ENCODE peak calls at places on chromosomes 11 and 22, in seven cellular contexts. U is fibroblast of mammary gland, I is lower lobe of right lung, V is tibial nerve, Y is fibroblast of lung, B is Peyer's patch, O is activated B cell treated with CpG ODN at 0.5 μM for 24 hours. P is an unnamed sample.

GRCh38 chr22:30712094-30712493 is 17.4 kb downstream of the OSBP2 start:
- DNase-seq in U (no peak), I (no peak), V (no peak), Y (no peak), B (no peak), O (no peak), P (no peak)

GRCh38 chr11:120608760-120609211 is 97.2 kb downstream of the GRIK4 start:
- DNase-seq in U (peak), I (peak), V (peak), Y (peak), B (no peak), O (no peak), P (no peak)

GRCh38 chr22:24207264-24208011 is 26.2 kb downstream of the SUSD2 start:
- DNase-seq in U (no peak), I (no peak), V (no peak), Y (peak), B (no peak), O (no peak), P (no peak)

GRCh38 chr11:73810637-73811036 is 23.0 kb downstream of the MRPL48 start:
- DNase-seq in U (no peak), I (no peak), V (no peak), Y (peak), B (no peak), O (no peak), P (no peak)

GRCh38 chr11:60913793-60914619 is at the start of gene TMEM109:
- DNase-seq in U (peak), I (peak), V (peak), Y (peak), B (peak), O (peak), P (peak)

GRCh38 chr11:3609416-3610265 is 32.2 kb downstream of the ART5 start:
- DNase-seq in U (peak), I (no peak), V (peak), Y (no peak), B (no peak), O (no peak), P (peak)

GRCh38 chr11:103215812-103216211 is 106.6 kb downstream of the DYNC2H1 start:
- DNase-seq in U (peak), I (no peak), V (no peak), Y (peak), B (no peak), O (no peak), P (no peak)

GRCh38 chr11:67635231-67635521 is 4.4 kb downstream of the TBX10 start:
- DNase-seq in U (no peak), I (no peak), V (no peak), Y (no peak), B (no peak), O (no peak), P (no peak)

GRCh38 chr11:44899959-44900358 is 50.7 kb downstream of the TP53I11 start:
- DNase-seq in U (peak), I (no peak), V (no peak), Y (peak), B (no peak), O (no peak), P (peak)

GRCh38 chr22:48263791-48264351 is 1501.4 kb downstream of the TBC1D22A start:
- DNase-seq in U (no peak), I (no peak), V (no peak), Y (no peak), B (no peak), O (no peak), P (no peak)

GRCh38 chr22:48264586-48264985 is 1502.1 kb downstream of the TBC1D22A start:
- DNase-seq in U (no peak), I (no peak), V (no peak), Y (no peak), B (no peak), O (no peak), P (no peak)

GRCh38 chr22:48262596-48263430 is 1500.4 kb downstream of the TBC1D22A start:
- DNase-seq in U (no peak), I (no peak), V (no peak), Y (no peak), B (no peak), O (no peak), P (no peak)

GRCh38 chr22:48261706-48262105 is 1499.3 kb downstream of the TBC1D22A start:
- DNase-seq in U (no peak), I (no peak), V (no peak), Y (no peak), B (no peak), O (no peak), P (no peak)

GRCh38 chr22:48263431-48263765 is 1500.9 kb downstream of the TBC1D22A start:
- DNase-seq in U (no peak), I (no peak), V (no peak), Y (no peak), B (no peak), O (no peak), P (no peak)
- TF ChIP-seq CTCF in U (no peak), I (no peak), V (no peak), Y (no peak), B (no peak), O (no peak), P (no peak)

GRCh38 chr22:36193171-36193570 is 8.4 kb downstream of the APOL4 start:
- DNase-seq in U (no peak), I (no peak), V (no peak), Y (no peak), B (no peak), O (no peak), P (no peak)

GRCh38 chr22:36196254-36197064 is 5.2 kb downstream of the APOL4 start:
- DNase-seq in U (no peak), I (no peak), V (no peak), Y (no peak), B (no peak), O (no peak), P (no peak)

GRCh38 chr22:36194385-36194784 is 7.2 kb downstream of the APOL4 start:
- DNase-seq in U (no peak), I (no peak), V (no peak), Y (no peak), B (no peak), O (no peak), P (no peak)

GRCh38 chr22:36193577-36193976 is 8.0 kb downstream of the APOL4 start:
- DNase-seq in U (no peak), I (no peak), V (no peak), Y (no peak), B (no peak), O (no peak), P (no peak)

GRCh38 chr22:36194971-36195370 is 6.6 kb downstream of the APOL4 start:
- DNase-seq in U (peak), I (peak), V (peak), Y (peak), B (peak), O (no peak), P (peak)
- TF ChIP-seq CTCF in U (peak), I (peak), V (peak), Y (peak), B (peak), O (no peak), P (peak)

GRCh38 chr11:12099132-12099873 is 11.1 kb upstream of the MICAL2 start:
- DNase-seq in U (peak), I (no peak), V (no peak), Y (no peak), B (no peak), O (no peak), P (no peak)
- TF ChIP-seq CTCF in U (peak), I (no peak), V (no peak), Y (no peak), B (no peak), O (no peak), P (no peak)

GRCh38 chr22:19434829-19435580 is 2.7 kb downstream of the MRPL40 start:
- DNase-seq in U (no peak), I (no peak), V (no peak), Y (no peak), B (no peak), O (no peak), P (no peak)
- TF ChIP-seq CTCF in U (no peak), I (no peak), V (no peak), Y (no peak), B (no peak), O (no peak), P (no peak)

GRCh38 chr22:38103641-38104040 is 6.8 kb downstream of the BAIAP2L2 start:
- DNase-seq in U (no peak), I (peak), V (no peak), Y (no peak), B (no peak), O (no peak), P (no peak)

GRCh38 chr22:38097058-38097457 is 13.1 kb upstream of the SLC16A8 start:
- DNase-seq in U (no peak), I (no peak), V (no peak), Y (no peak), B (no peak), O (no peak), P (no peak)

GRCh38 chr22:38098410-38099249 is 11.9 kb downstream of the BAIAP2L2 start:
- DNase-seq in U (peak), I (peak), V (no peak), Y (peak), B (no peak), O (no peak), P (no peak)

DNA sequence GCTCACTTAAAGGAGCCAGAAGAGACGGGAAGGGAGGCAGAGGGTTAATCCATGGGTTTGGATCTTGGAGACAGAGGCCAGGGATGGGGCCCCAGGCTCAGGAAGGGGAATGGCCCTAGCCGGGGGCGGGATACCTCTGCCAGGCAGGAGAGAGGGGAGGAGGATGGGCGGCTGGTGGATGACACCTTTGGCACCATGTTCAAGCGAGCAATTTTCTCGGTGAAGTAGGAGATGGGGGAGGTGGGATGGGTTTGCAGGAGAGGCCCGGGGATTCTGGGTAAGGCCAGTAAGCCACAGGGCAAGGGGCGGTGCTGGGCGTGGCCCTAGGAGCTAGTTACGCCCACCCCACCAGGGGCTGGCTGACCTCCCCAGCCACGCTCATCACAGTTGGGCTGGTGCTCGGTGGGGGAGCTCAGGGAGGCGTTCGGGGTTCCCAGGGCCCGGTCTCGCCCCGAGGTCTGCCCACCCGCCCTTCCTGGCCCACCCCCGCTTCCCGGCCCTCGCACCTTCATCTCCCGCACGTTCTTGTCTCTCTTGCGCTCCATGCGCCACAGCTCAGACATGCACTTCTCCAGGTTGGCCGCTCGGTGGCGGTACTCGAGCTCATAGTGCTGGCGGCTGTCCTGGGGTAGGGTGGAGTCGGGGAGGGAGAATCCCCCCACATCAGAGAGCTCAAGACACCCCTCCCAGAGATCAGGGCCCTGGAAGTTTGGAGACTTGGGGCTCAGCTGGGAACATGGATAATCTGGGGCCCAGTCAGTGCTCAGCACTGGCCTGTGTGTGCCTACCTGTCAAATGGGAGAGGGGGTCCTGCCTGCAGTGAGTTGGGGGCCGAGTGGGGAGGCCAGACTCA is 12.7 kb downstream of the BAIAP2L2 start:
- DNase-seq in U (peak), I (peak), V (no peak), Y (no peak), B (no peak), O (no peak), P (no peak)
- TF ChIP-seq CTCF in U (peak), I (peak), V (peak), Y (peak), B (no peak), O (no peak), P (no peak)

GRCh38 chr11:36069576-36070214 is 125.8 kb downstream of the LDLRAD3 start:
- DNase-seq in U (no peak), I (no peak), V (no peak), Y (no peak), B (no peak), O (no peak), P (no peak)
- TF ChIP-seq CTCF in U (no peak), I (no peak), V (no peak), Y (no peak), B (no peak), O (no peak), P (no peak)